ENCODE peak calls at places on chromosomes 6 and 20, in five cellular contexts. L is K562, F is HepG2, O is GM12878, Q is H1. V is an unnamed sample.

GRCh38 chr20:12047838-12048432 is 130.2 kb downstream of the BTBD3 start:
- DNase-seq in O (no peak), L (no peak), Q (no peak), F (no peak), V (no peak)

GRCh38 chr20:23540624-23541023 is 27.7 kb downstream of the CST9L start:
- DNase-seq in L (no peak), Q (no peak), F (no peak), O (no peak), V (no peak)

GRCh38 chr6:43383021-43383667 is 13.7 kb upstream of the ZNF318 start:
- DNase-seq in Q (no peak), L (no peak), F (no peak), O (no peak), V (no peak)

GRCh38 chr6:158703840-158704822 is 54.3 kb downstream of the SYTL3 start:
- DNase-seq in L (peak), F (peak), Q (peak), O (no peak), V (peak)

GRCh38 chr20:63475209-63475608 is 2.8 kb upstream of the KCNQ2 start:
- DNase-seq in F (no peak), Q (no peak), O (no peak), L (peak), V (peak)

GRCh38 chr6:134544737-134545136 is 226.8 kb upstream of the SGK1 start:
- DNase-seq in L (no peak), Q (no peak), F (no peak), O (no peak), V (no peak)

GRCh38 chr6:44629636-44630035 is 242.1 kb downstream of the CDC5L start:
- DNase-seq in F (no peak), O (no peak), L (no peak), Q (no peak), V (no peak)

GRCh38 chr6:142531727-142532126 is 229.9 kb downstream of the ADGRG6 start:
- DNase-seq in F (no peak), Q (no peak), O (no peak), L (no peak), V (no peak)

GRCh38 chr20:22180244-22180643 is 404.1 kb downstream of the FOXA2 start:
- DNase-seq in L (peak), F (peak), Q (no peak), O (no peak), V (peak)

GRCh38 chr20:61263084-61263695 is 11.1 kb downstream of the CDH4 start:
- DNase-seq in L (peak), O (no peak), F (no peak), Q (no peak), V (peak)

GRCh38 chr20:8152183-8152582 is 20.1 kb downstream of the PLCB1 start:
- DNase-seq in O (no peak), F (no peak), L (no peak), Q (no peak), V (no peak)

GRCh38 chr20:9518776-9519175 is 4.4 kb downstream of the LAMP5 start:
- DNase-seq in F (no peak), O (no peak), L (no peak), Q (no peak), V (peak)

GRCh38 chr20:21555470-21556120 is 41.7 kb upstream of the NKX2-2 start:
- DNase-seq in O (no peak), F (no peak), Q (no peak), L (no peak), V (no peak)

GRCh38 chr20:48563191-48563884 is 264.5 kb downstream of the PREX1 start:
- DNase-seq in Q (no peak), O (no peak), L (peak), F (no peak), V (no peak)

DNA sequence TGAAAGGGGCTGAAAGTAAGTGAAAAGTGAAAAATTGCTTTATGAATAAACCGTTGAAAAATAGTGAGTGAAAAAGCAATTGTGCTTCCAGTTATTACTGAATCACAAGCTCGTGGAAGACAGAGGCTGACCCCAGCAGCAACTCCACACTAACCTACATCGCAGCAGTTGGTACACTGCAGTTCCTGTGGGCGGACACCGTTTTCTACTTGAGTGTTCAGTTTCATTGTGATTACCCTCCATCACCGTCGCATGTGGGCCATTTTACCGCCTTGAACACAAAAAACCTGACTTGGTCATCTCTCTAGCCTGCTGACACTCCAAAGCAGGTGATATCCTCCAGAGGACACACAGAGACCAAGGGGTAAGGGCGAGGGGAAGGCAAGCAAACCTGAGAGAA is 28.4 kb downstream of the PRDM1 start:
- DNase-seq in L (no peak), F (no peak), Q (no peak), O (peak), V (no peak)
- TF ChIP-seq USF2 in L (no peak), F (no peak), Q (no peak), O (no peak), V (no peak)

GRCh38 chr20:32227316-32227715 is 19.6 kb downstream of the POFUT1 start:
- DNase-seq in O (no peak), F (no peak), L (no peak), Q (no peak), V (no peak)
- TF ChIP-seq SP1 in O (no peak), F (no peak), L (no peak), Q (no peak), V (no peak)

GRCh38 chr20:38136421-38137245 is 28.4 kb downstream of the TGM2 start:
- DNase-seq in F (no peak), Q (no peak), L (no peak), O (no peak), V (peak)
- TF ChIP-seq ATF2 in F (no peak), Q (no peak), L (no peak), O (no peak), V (no peak)

GRCh38 chr6:107441706-107442105 is 17.7 kb downstream of the PDSS2 start:
- DNase-seq in Q (no peak), L (no peak), F (no peak), O (no peak), V (no peak)

GRCh38 chr6:107444277-107444676 is 15.1 kb downstream of the PDSS2 start:
- DNase-seq in O (no peak), Q (no peak), L (no peak), F (no peak), V (no peak)

GRCh38 chr6:107440935-107441334 is 18.4 kb downstream of the PDSS2 start:
- DNase-seq in O (no peak), Q (no peak), F (no peak), L (no peak), V (no peak)

GRCh38 chr6:107443066-107443903 is 16.1 kb downstream of the PDSS2 start:
- DNase-seq in L (no peak), F (no peak), Q (no peak), O (no peak), V (no peak)

GRCh38 chr6:107443904-107444267 is 15.5 kb downstream of the PDSS2 start:
- DNase-seq in L (no peak), O (no peak), F (no peak), Q (no peak), V (no peak)
- TF ChIP-seq USF2 in L (no peak), O (no peak), F (no peak), Q (no peak), V (no peak)

GRCh38 chr6:41027251-41027650 is 11.8 kb downstream of the UNC5CL start:
- DNase-seq in F (no peak), Q (no peak), O (no peak), L (no peak), V (no peak)
- TF ChIP-seq SP1 in F (no peak), Q (no peak), O (no peak), L (no peak), V (no peak)

DNA sequence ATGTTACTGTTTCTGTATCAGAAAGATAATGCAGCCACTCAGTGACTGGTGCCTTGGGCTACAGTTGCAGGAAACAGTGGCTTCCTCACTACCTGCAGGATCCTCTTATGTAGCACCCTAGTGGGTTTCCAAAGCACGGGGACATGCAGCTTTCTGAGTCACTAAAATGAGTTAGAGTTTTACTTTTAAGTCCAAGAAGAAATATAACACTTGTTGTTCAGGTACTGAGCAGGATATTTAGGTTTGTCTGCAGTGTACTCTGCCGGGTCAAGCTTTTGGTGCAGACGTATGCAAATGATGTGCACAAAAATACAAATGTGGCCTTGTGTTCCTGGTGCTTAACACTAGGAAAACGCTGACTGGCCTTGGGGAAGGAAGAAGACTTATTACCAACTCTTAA is 22.0 kb downstream of the ACSS1 start:
- DNase-seq in O (no peak), L (no peak), Q (no peak), F (no peak), V (no peak)
- TF ChIP-seq ATF2 in O (no peak), L (no peak), Q (no peak), F (no peak), V (no peak)

GRCh38 chr6:111201764-111202163 is 114.5 kb downstream of the SLC16A10 start:
- DNase-seq in F (no peak), L (no peak), O (no peak), Q (no peak), V (no peak)
- TF ChIP-seq USF2 in F (no peak), L (no peak), O (no peak), Q (no peak), V (no peak)

DNA sequence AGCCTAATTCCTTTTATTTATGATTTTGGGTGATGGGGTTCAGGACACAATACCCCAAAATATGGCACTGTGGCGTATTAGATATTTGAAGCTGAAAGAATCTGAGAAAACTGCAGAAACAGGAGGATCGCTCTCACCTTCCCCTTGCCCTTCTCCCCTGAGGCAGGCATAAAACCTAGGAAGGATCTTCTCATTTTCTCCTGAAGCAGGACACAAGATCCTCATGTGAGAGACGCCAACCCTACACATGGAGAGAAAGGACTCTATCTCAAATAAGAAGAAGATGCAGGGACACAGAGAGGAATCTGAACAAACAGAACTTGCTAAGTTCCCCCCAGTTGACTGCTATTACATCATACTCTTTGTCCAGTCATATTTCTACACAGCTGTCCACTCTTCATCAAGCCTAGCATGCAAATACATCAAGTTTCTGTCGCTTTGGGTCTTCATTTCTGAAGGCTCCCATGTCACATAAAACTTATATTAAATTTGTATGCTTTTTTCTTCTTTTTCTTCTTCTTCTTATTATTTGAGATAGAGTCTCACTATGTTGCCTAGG is 109.0 kb downstream of the DTNBP1 start:
- DNase-seq in F (no peak), L (peak), Q (no peak), O (no peak), V (no peak)
- TF ChIP-seq SP1 in F (no peak), L (no peak), Q (no peak), O (no peak), V (no peak)

GRCh38 chr6:111691345-111692225 is 85.9 kb upstream of the TRAF3IP2 start:
- DNase-seq in O (no peak), Q (no peak), F (no peak), L (no peak), V (no peak)
- TF ChIP-seq ATF2 in O (no peak), Q (no peak), F (no peak), L (no peak), V (no peak)